ENCODE peak calls at places on chromosomes 6 and 20, in six cellular contexts. L is fibroblast of lung, D is pancreas, X is thyroid gland, A is esophagus squamous epithelium, Z is neural progenitor cell. E is an unnamed sample. For H3K27me3 and H3K4me1, the result is how much of the 10 kb centered on the place peaks cover.

GRCh38 chr20:46464451-46464850 is 48.9 kb downstream of the ZNF334 start:
- DNase-seq in D (no peak), L (no peak), X (no peak), A (no peak), Z (no peak), E (no peak)

GRCh38 chr20:15846446-15846845 is 726.8 kb downstream of the KIF16B start:
- DNase-seq in A (no peak), Z (no peak), X (no peak), L (no peak), D (no peak), E (no peak)

GRCh38 chr6:105560611-105561066 is 157.8 kb upstream of the PREP start:
- DNase-seq in L (peak), D (no peak), Z (no peak), X (no peak), A (no peak), E (no peak)

GRCh38 chr6:43434943-43435342 is 7.6 kb downstream of the ABCC10 start:
- DNase-seq in Z (no peak), A (no peak), D (no peak), L (no peak), X (no peak), E (no peak)

GRCh38 chr6:104312851-104313250 is 546.9 kb downstream of the HACE1 start:
- DNase-seq in Z (no peak), X (no peak), D (no peak), A (no peak), L (no peak), E (no peak)

GRCh38 chr20:62980970-62981369 is 25.8 kb downstream of the BHLHE23 start:
- DNase-seq in X (no peak), Z (peak), L (no peak), D (no peak), A (no peak), E (peak)

GRCh38 chr6:74415056-74415455 is 719.1 kb downstream of the CD109 start:
- DNase-seq in Z (no peak), D (no peak), A (no peak), X (no peak), L (no peak), E (peak)

GRCh38 chr6:35691027-35691824 is 2.5 kb upstream of the FKBP5 start:
- DNase-seq in Z (no peak), X (peak), D (no peak), L (peak), A (no peak), E (no peak)

GRCh38 chr20:45189067-45189611 is 14.4 kb downstream of the PI3 start:
- DNase-seq in Z (no peak), X (no peak), L (no peak), A (no peak), D (no peak), E (no peak)

GRCh38 chr20:63746766-63747315 is 7.3 kb downstream of the SLC2A4RG start:
- DNase-seq in Z (no peak), A (no peak), D (peak), L (no peak), X (no peak), E (no peak)

GRCh38 chr6:73774311-73774766 is 78.3 kb downstream of the CD109 start:
- DNase-seq in L (peak), X (peak), Z (no peak), D (no peak), A (no peak), E (peak)

GRCh38 chr6:109073344-109074235 is 21.1 kb downstream of the SESN1 start:
- DNase-seq in Z (peak), D (no peak), X (peak), A (no peak), L (peak), E (peak)

GRCh38 chr6:155628315-155628714 is 172.7 kb upstream of the NOX3 start:
- DNase-seq in L (no peak), A (no peak), D (no peak), X (no peak), Z (no peak), E (no peak)

GRCh38 chr20:24660651-24661050 is 191.2 kb downstream of the SYNDIG1 start:
- DNase-seq in D (no peak), L (no peak), A (no peak), X (no peak), Z (no peak), E (no peak)

GRCh38 chr20:4989570-4989969 is 11.7 kb downstream of the SLC23A2 start:
- DNase-seq in Z (no peak), D (no peak), X (no peak), L (no peak), A (no peak), E (no peak)

GRCh38 chr6:133741375-133741861 is 147.5 kb upstream of the TCF21 start:
- DNase-seq in D (no peak), Z (peak), L (peak), A (no peak), X (no peak), E (no peak)

GRCh38 chr6:21597706-21598273 is 4.2 kb downstream of the SOX4 start:
- DNase-seq in A (no peak), Z (no peak), L (no peak), D (no peak), X (peak), E (no peak)

GRCh38 chr6:130161627-130162404 is 60.9 kb downstream of the SAMD3 start:
- DNase-seq in Z (no peak), A (no peak), L (peak), X (no peak), D (no peak), E (no peak)

GRCh38 chr6:36805107-36805797 is 34.0 kb downstream of the CPNE5 start:
- DNase-seq in D (no peak), A (no peak), L (no peak), Z (peak), X (no peak), E (no peak)
- H3K27ac ChIP-seq in D (no peak), A (no peak), L (no peak), Z (no peak), X (no peak), E (no peak)

GRCh38 chr20:58795923-58796245 is 54.8 kb downstream of the GNAS-AS1 start:
- DNase-seq in X (no peak), A (no peak), L (no peak), Z (no peak), D (no peak), E (no peak)
- H3K27me3 ChIP-seq in X (under half), A (under half), L (under half), Z (under half), D (under half), E (under half)

DNA sequence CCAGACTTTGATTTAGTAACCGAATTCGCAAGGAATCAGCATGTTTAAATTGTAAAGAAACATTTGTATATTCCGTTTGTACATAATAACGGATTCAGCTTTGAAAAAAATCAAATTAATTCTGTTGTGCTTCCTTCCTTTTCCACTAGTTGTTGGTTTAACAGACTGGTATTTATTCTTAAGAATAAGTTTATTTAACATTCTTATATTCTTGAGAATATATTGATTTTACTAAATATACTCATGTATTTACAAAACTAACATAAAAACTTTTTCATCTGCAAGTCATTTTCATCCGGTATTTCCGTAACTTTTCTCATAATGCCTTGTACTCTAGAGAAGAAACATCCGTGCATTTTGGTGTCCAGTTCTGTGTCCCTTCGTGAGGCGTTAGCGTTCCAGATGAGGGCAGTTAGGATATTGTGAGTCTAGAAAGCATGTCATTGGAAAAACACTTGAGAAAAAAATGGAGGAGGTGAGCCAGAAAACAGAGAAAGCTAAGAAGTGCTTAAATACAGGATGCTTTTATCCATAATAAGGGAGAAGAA is 1.6 kb downstream of the WRNIP1 start:
- DNase-seq in L (peak), D (no peak), A (no peak), X (no peak), Z (no peak), E (no peak)
- H3K4me1 ChIP-seq in L (under half), D (under half), A (under half), X (under half), Z (under half), E (under half)

GRCh38 chr6:127460465-127460864 is 1.3 kb upstream of the KIAA0408 start:
- DNase-seq in L (no peak), X (no peak), D (no peak), A (no peak), Z (no peak), E (no peak)

GRCh38 chr6:127459231-127459641 is at the start of gene KIAA0408:
- DNase-seq in A (no peak), L (peak), X (peak), Z (peak), D (no peak), E (peak)

GRCh38 chr6:127457444-127458064 is 1.6 kb downstream of the KIAA0408 start:
- DNase-seq in A (no peak), X (no peak), Z (no peak), D (no peak), L (peak), E (peak)

GRCh38 chr6:127458190-127458589 is 999 bp downstream of the KIAA0408 start:
- DNase-seq in L (no peak), A (no peak), X (no peak), Z (no peak), D (no peak), E (no peak)

GRCh38 chr6:127458817-127459216 is 372 bp downstream of the KIAA0408 start:
- DNase-seq in D (no peak), Z (peak), L (peak), A (no peak), X (no peak), E (peak)
- H3K27ac ChIP-seq in D (no peak), Z (no peak), L (peak), A (peak), X (peak), E (peak)

DNA sequence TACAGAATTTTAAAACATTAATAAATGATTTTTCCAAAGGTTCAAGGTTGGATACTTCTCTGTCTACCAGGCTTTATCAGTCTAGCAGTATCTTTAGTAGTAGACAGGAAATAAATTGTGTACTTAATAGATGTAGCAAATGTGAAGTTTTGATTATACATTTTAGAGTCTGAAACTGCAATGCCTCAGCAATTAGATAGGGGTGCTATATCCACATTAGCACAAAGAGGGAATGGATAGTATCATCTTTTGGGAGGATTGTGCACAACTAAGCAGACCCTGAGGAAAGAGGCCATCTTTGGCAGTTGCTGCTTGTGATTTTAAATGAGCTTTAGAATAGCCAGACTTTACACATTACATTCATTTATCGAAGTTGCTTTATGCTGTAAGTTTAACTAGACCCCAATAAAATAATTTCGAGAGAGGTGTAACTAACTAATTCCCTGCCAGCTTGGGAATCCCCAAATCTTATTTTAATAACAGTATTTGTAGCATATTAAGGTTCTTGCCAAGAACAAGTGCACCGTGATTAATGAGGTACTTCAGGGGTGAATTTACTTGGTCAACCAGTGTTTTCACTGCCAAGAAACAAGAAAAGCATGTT is 2.8 kb downstream of the KCNQ5 start:
- DNase-seq in A (no peak), D (no peak), Z (peak), X (no peak), L (no peak), E (peak)
- H3K27me3 ChIP-seq in A (under half), D (under half), Z (half or more), X (under half), L (under half), E (under half)